ENCODE peak calls at places on chromosome 17, in seven cellular contexts. Q is esophagus muscularis mucosa, F is sigmoid colon, X is pancreas, L is heart right ventricle, B is tibial nerve, Z is upper lobe of right lung. Y is an unnamed sample. For H3K9me3, the result is how much of the 10 kb centered on the place peaks cover.

GRCh38 chr17:38926290-38927070 is 1.1 kb downstream of the LASP1NB start:
- DNase-seq in L (no peak), B (no peak), X (no peak), Z (no peak), F (no peak), Q (peak), Y (no peak)

GRCh38 chr17:13106171-13106570 is 88.3 kb upstream of the ELAC2 start:
- DNase-seq in B (no peak), X (no peak), Z (no peak), F (no peak), L (no peak), Q (no peak), Y (no peak)

GRCh38 chr17:65438173-65438572 is 123.3 kb downstream of the AXIN2 start:
- DNase-seq in B (no peak), X (no peak), Z (no peak), L (no peak), F (no peak), Q (no peak), Y (no peak)

GRCh38 chr17:16477255-16477654 is 14.7 kb downstream of the LRRC75A start:
- DNase-seq in Z (no peak), B (peak), L (peak), F (peak), Q (no peak), X (no peak), Y (no peak)

GRCh38 chr17:16534236-16534635 is 34.8 kb downstream of the ZNF287 start:
- DNase-seq in Z (no peak), L (no peak), Q (no peak), F (no peak), B (no peak), X (no peak), Y (no peak)

GRCh38 chr17:68431045-68431608 is 26.2 kb downstream of the WIPI1 start:
- DNase-seq in B (no peak), X (peak), Z (no peak), F (no peak), L (no peak), Q (no peak), Y (no peak)

GRCh38 chr17:79844869-79845600 is 5.8 kb upstream of the CBX4 start:
- DNase-seq in F (peak), L (peak), Q (no peak), Z (peak), B (no peak), X (peak), Y (peak)

GRCh38 chr17:42322382-42323267 is 34.3 kb downstream of the STAT5A start:
- DNase-seq in B (peak), F (peak), L (peak), X (peak), Z (peak), Q (peak), Y (peak)

GRCh38 chr17:73546121-73546520 is 98.1 kb downstream of the SDK2 start:
- DNase-seq in X (no peak), Z (no peak), F (no peak), B (no peak), Q (no peak), L (no peak), Y (no peak)

GRCh38 chr17:50916026-50916707 is 50.0 kb upstream of the TOB1 start:
- DNase-seq in L (no peak), Z (no peak), X (no peak), Q (no peak), F (no peak), B (no peak), Y (no peak)

GRCh38 chr17:50633683-50634082 is 998 bp upstream of the ABCC3 start:
- DNase-seq in L (no peak), F (no peak), Q (no peak), Z (no peak), B (no peak), X (no peak), Y (no peak)

GRCh38 chr17:56773124-56773523 is 60.6 kb downstream of the C17orf67 start:
- DNase-seq in L (no peak), X (no peak), Q (no peak), B (no peak), Z (no peak), F (no peak), Y (no peak)

GRCh38 chr17:32929288-32929574 is 1.3 kb downstream of the TMEM98 start:
- DNase-seq in L (no peak), Z (no peak), B (no peak), X (no peak), F (no peak), Q (no peak), Y (no peak)

GRCh38 chr17:75740631-75741077 is 19.4 kb downstream of the ITGB4 start:
- DNase-seq in Z (no peak), F (no peak), Q (no peak), L (no peak), X (no peak), B (no peak), Y (no peak)

GRCh38 chr17:38893113-38893512 is 23.3 kb downstream of the LASP1 start:
- DNase-seq in L (no peak), B (no peak), F (no peak), Z (no peak), X (no peak), Q (no peak), Y (no peak)

GRCh38 chr17:37239690-37240344 is 136.0 kb upstream of the C17orf78 start:
- DNase-seq in Q (no peak), Z (no peak), F (no peak), L (no peak), B (no peak), X (no peak), Y (no peak)

GRCh38 chr17:13076905-13077304 is 59.1 kb upstream of the ELAC2 start:
- DNase-seq in X (no peak), L (no peak), Z (no peak), Q (no peak), F (no peak), B (no peak), Y (no peak)

GRCh38 chr17:79087428-79088143 is 13.0 kb downstream of the ENGASE start:
- DNase-seq in L (peak), F (peak), X (peak), B (peak), Z (peak), Q (no peak), Y (peak)

GRCh38 chr17:43020789-43021738 is 1.1 kb downstream of the VAT1 start:
- DNase-seq in Z (peak), L (peak), B (peak), X (peak), F (peak), Q (peak), Y (peak)

GRCh38 chr17:42361781-42362186 is 26.5 kb downstream of the STAT3 start:
- DNase-seq in L (no peak), F (no peak), X (no peak), B (no peak), Z (no peak), Q (no peak), Y (peak)

GRCh38 chr17:31807846-31808245 is 51.2 kb downstream of the COPRS start:
- DNase-seq in F (no peak), Z (no peak), B (no peak), L (no peak), Q (no peak), X (no peak), Y (no peak)

GRCh38 chr17:31487648-31488263 is 96.3 kb downstream of the RAB11FIP4 start:
- DNase-seq in Z (peak), X (peak), F (peak), L (peak), Q (peak), B (peak), Y (peak)

GRCh38 chr17:66978514-66979061 is 14.1 kb downstream of the CACNG4 start:
- DNase-seq in X (no peak), B (no peak), Q (no peak), F (no peak), L (peak), Z (no peak), Y (no peak)

GRCh38 chr17:28174352-28175046 is 132.0 kb downstream of the NLK start:
- DNase-seq in F (no peak), Z (no peak), Q (no peak), B (no peak), L (no peak), X (no peak), Y (peak)

GRCh38 chr17:31248986-31249385 is 48.1 kb downstream of the OMG start:
- DNase-seq in Z (no peak), Q (no peak), X (no peak), F (no peak), L (no peak), B (no peak), Y (no peak)

GRCh38 chr17:63838586-63839184 is 3.8 kb downstream of the SMARCD2 start:
- DNase-seq in B (peak), F (peak), Z (peak), L (peak), X (peak), Q (peak), Y (no peak)

GRCh38 chr17:36921131-36921851 is 16.0 kb upstream of the LHX1 start:
- DNase-seq in Q (no peak), Z (no peak), X (peak), B (no peak), F (no peak), L (no peak), Y (no peak)

GRCh38 chr17:77834170-77835115 is 124.1 kb upstream of the TNRC6C start:
- DNase-seq in X (peak), Z (peak), L (peak), B (no peak), Q (no peak), F (peak), Y (peak)

GRCh38 chr17:19570497-19571151 is 37.0 kb downstream of the SLC47A1 start:
- DNase-seq in X (no peak), F (no peak), L (no peak), B (no peak), Z (no peak), Q (no peak), Y (no peak)

GRCh38 chr17:8922451-8922850 is 43.1 kb downstream of the PIK3R5 start:
- DNase-seq in B (no peak), F (no peak), L (no peak), Q (peak), Z (no peak), X (no peak), Y (no peak)

GRCh38 chr17:62392908-62393307 is 12.6 kb downstream of the EFCAB3 start:
- DNase-seq in F (no peak), X (no peak), B (no peak), L (no peak), Z (no peak), Q (no peak), Y (no peak)

GRCh38 chr17:27065588-27065987 is 228.3 kb upstream of the WSB1 start:
- DNase-seq in Z (no peak), F (no peak), X (no peak), L (no peak), Q (no peak), B (no peak), Y (no peak)
- H3K9me3 ChIP-seq in Z (under half), F (under half), X (under half), L (under half), Q (under half), B (under half), Y (under half)

GRCh38 chr17:82949361-82949760 is 109.5 kb upstream of the ZNF750 start:
- DNase-seq in Z (peak), B (no peak), X (peak), Q (no peak), F (peak), L (no peak), Y (no peak)
- H3K9me3 ChIP-seq in Z (under half), B (half or more), X (under half), Q (under half), F (under half), L (under half), Y (under half)

GRCh38 chr17:5183410-5183793 is 8.3 kb downstream of the ZNF594 start:
- DNase-seq in Z (no peak), B (no peak), Q (no peak), X (no peak), F (no peak), L (no peak), Y (no peak)
- H3K9me3 ChIP-seq in Z (half or more), B (half or more), Q (under half), X (under half), F (half or more), L (under half), Y (half or more)

GRCh38 chr17:83149326-83149725 is 69.9 kb downstream of the METRNL start:
- DNase-seq in B (no peak), X (no peak), F (peak), L (no peak), Q (peak), Z (no peak), Y (no peak)

GRCh38 chr17:83148317-83149044 is 69.1 kb downstream of the METRNL start:
- DNase-seq in B (no peak), F (peak), X (no peak), L (no peak), Z (no peak), Q (no peak), Y (no peak)

GRCh38 chr17:83151056-83151441 is 71.6 kb downstream of the METRNL start:
- DNase-seq in L (no peak), Z (no peak), B (no peak), Q (no peak), X (no peak), F (no peak), Y (no peak)

GRCh38 chr17:83150369-83151055 is 71.1 kb downstream of the METRNL start:
- DNase-seq in B (no peak), L (no peak), F (no peak), Z (no peak), X (no peak), Q (peak), Y (no peak)

GRCh38 chr17:83149761-83150251 is 70.4 kb downstream of the METRNL start:
- DNase-seq in F (peak), X (no peak), B (no peak), Q (peak), Z (no peak), L (no peak), Y (no peak)
- H3K9me3 ChIP-seq in F (under half), X (under half), B (under half), Q (under half), Z (under half), L (under half), Y (under half)

DNA sequence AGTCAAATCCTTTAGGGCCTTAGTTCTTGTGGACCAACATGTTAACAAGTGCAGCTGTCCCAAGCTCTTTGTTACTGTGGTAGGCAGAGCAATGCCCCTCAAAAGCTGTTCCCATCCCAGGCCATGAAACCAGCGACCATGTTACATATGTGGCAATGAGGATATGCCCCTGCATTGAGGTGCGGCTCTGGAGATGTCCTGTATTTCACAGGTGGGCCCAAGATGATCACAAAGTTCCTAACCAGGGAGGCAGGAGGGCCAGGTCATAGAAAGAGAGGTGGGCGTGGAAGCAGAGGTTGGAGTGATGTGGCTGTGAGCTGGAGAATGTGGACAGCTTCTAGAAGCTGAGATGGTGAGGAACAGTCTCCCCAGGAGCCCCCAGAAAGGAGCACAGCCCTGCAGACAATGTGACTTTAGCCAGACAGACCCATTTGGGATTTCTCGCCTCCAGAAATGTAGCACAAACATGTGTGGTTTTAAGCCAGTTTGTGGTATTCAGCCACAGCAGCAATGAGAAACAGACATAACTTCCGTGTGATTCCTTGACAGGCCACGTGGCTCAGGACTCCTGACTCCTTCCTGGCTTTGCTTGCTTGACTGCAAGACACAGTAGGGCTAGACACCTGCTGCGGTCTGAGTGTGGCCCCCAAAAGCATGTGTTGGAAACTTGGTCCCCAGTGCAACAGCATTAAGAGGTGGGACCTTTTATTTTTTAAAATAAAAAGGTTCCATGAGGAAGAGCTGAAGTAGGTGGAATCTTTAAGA is 778.3 kb downstream of the KCNJ18 start:
- DNase-seq in F (no peak), X (no peak), Q (no peak), B (no peak), L (no peak), Z (no peak), Y (no peak)
- H3K9me3 ChIP-seq in F (under half), X (under half), Q (under half), B (under half), L (under half), Z (under half), Y (under half)

DNA sequence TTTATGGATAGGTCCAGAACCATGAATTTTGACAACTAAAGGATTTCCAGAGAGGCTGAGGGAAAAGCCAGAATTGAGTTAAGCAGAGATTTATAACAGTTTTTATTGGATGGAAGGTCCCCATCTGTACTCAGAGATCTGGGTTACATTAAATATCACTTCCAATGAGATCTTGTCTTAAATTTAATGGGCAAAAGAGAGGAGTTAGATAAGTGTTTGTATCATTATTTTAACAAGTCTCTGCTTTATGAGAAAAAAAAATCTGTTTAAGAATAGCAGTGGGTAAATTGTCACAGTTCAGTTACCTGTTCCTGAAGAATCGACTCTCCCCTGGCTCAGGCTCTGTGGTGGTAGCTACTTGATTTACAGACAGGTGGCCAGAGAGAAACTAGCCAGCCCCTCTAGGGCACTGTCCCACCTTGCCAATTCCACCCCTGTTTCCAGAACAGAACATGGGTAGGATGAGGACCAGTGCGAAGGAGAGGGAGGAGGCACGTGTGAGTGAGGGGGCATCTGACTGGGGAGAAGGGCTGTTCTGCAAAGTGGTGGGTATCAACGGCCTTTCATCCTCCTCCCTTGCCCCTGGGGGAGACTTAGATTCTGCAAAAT is 22.1 kb upstream of the CRHR1 start:
- DNase-seq in X (no peak), B (no peak), Z (no peak), Q (no peak), L (no peak), F (no peak), Y (no peak)
- H3K9me3 ChIP-seq in X (under half), B (under half), Z (under half), Q (under half), L (under half), F (under half), Y (under half)